ENCODE peak calls at places on chromosome 4, in eight cellular contexts. One of them, this sample, is unnamed. For H3K79me2, the result is how much of the 10 kb centered on the place peaks cover.

GRCh38 chr4:168832746-168833575 is 177.1 kb downstream of the CBR4 start:
- DNase-seq in neural progenitor cell: peak
- DNase-seq in hepatocyte: peak
- DNase-seq in HCT116: no peak
- DNase-seq in H9: peak
- DNase-seq in OCI-LY7: no peak
- DNase-seq in fibroblast of lung: peak
- DNase-seq in MM.1S: no peak
- DNase-seq in this sample: peak

GRCh38 chr4:74123065-74123728 is 24.2 kb upstream of the CXCL2 start:
- DNase-seq in hepatocyte: peak
- DNase-seq in H9: no peak
- DNase-seq in fibroblast of lung: no peak
- DNase-seq in HCT116: no peak
- DNase-seq in OCI-LY7: no peak
- DNase-seq in MM.1S: no peak
- DNase-seq in neural progenitor cell: no peak
- DNase-seq in this sample: no peak

GRCh38 chr4:134001057-134001456 is 200.5 kb downstream of the PABPC4L start:
- DNase-seq in MM.1S: no peak
- DNase-seq in hepatocyte: no peak
- DNase-seq in HCT116: no peak
- DNase-seq in neural progenitor cell: no peak
- DNase-seq in fibroblast of lung: no peak
- DNase-seq in OCI-LY7: no peak
- DNase-seq in H9: no peak
- DNase-seq in this sample: no peak

GRCh38 chr4:288891-289290 is 16.4 kb downstream of the ZNF732 start:
- DNase-seq in H9: no peak
- DNase-seq in HCT116: no peak
- DNase-seq in fibroblast of lung: peak
- DNase-seq in MM.1S: no peak
- DNase-seq in hepatocyte: no peak
- DNase-seq in neural progenitor cell: no peak
- DNase-seq in OCI-LY7: no peak
- DNase-seq in this sample: no peak

GRCh38 chr4:149790172-149790907 is 25.3 kb downstream of the IQCM start:
- DNase-seq in fibroblast of lung: peak
- DNase-seq in OCI-LY7: no peak
- DNase-seq in HCT116: no peak
- DNase-seq in H9: no peak
- DNase-seq in neural progenitor cell: no peak
- DNase-seq in MM.1S: no peak
- DNase-seq in hepatocyte: no peak
- DNase-seq in this sample: no peak

GRCh38 chr4:24209891-24210290 is 320.0 kb upstream of the PPARGC1A start:
- DNase-seq in OCI-LY7: no peak
- DNase-seq in MM.1S: no peak
- DNase-seq in neural progenitor cell: no peak
- DNase-seq in H9: no peak
- DNase-seq in fibroblast of lung: no peak
- DNase-seq in hepatocyte: no peak
- DNase-seq in HCT116: no peak
- DNase-seq in this sample: no peak

GRCh38 chr4:81836716-81837115 is 365.0 kb upstream of the RASGEF1B start:
- DNase-seq in hepatocyte: no peak
- DNase-seq in MM.1S: no peak
- DNase-seq in fibroblast of lung: no peak
- DNase-seq in OCI-LY7: no peak
- DNase-seq in H9: no peak
- DNase-seq in neural progenitor cell: no peak
- DNase-seq in HCT116: no peak
- DNase-seq in this sample: no peak

GRCh38 chr4:16045687-16046086 is 38.1 kb downstream of the PROM1 start:
- DNase-seq in H9: no peak
- DNase-seq in hepatocyte: no peak
- DNase-seq in neural progenitor cell: no peak
- DNase-seq in OCI-LY7: no peak
- DNase-seq in MM.1S: no peak
- DNase-seq in HCT116: no peak
- DNase-seq in fibroblast of lung: no peak
- DNase-seq in this sample: no peak

GRCh38 chr4:3346146-3346545 is 53.3 kb downstream of the RGS12 start:
- DNase-seq in hepatocyte: peak
- DNase-seq in neural progenitor cell: peak
- DNase-seq in H9: no peak
- DNase-seq in OCI-LY7: peak
- DNase-seq in MM.1S: peak
- DNase-seq in fibroblast of lung: peak
- DNase-seq in HCT116: peak
- DNase-seq in this sample: peak

GRCh38 chr4:118326585-118326984 is 26.2 kb downstream of the PRSS12 start:
- DNase-seq in MM.1S: no peak
- DNase-seq in H9: no peak
- DNase-seq in fibroblast of lung: no peak
- DNase-seq in OCI-LY7: no peak
- DNase-seq in neural progenitor cell: no peak
- DNase-seq in HCT116: no peak
- DNase-seq in hepatocyte: no peak
- DNase-seq in this sample: no peak

GRCh38 chr4:88008133-88008621 is 742 bp downstream of the PKD2 start:
- DNase-seq in OCI-LY7: peak
- DNase-seq in neural progenitor cell: peak
- DNase-seq in fibroblast of lung: peak
- DNase-seq in MM.1S: peak
- DNase-seq in HCT116: no peak
- DNase-seq in H9: peak
- DNase-seq in hepatocyte: peak
- DNase-seq in this sample: peak

GRCh38 chr4:1488831-1489638 is 82.8 kb upstream of the NKX1-1 start:
- DNase-seq in HCT116: no peak
- DNase-seq in OCI-LY7: no peak
- DNase-seq in H9: no peak
- DNase-seq in hepatocyte: no peak
- DNase-seq in MM.1S: no peak
- DNase-seq in neural progenitor cell: no peak
- DNase-seq in fibroblast of lung: no peak
- DNase-seq in this sample: no peak

DNA sequence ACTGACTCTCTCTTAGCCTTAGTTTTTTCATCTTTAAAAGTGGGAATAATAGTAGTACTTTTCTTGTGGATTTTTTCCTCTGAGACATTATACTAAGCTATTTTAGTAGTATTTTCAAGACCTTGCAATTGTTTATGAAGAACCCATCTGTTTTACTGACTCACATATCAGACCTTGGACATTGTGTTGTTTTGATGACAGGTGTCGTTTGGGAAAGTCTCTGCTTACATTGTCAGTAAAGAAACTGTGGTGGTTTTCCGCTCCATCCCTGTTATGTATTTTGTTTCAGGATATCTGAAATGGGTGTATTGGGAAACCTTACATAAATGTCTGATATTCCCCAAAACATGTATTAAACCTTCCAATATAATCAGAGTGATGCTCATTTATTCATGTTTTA is 92.2 kb downstream of the STIM2 start:
- DNase-seq in HCT116: no peak
- DNase-seq in OCI-LY7: no peak
- DNase-seq in neural progenitor cell: no peak
- DNase-seq in MM.1S: no peak
- DNase-seq in H9: no peak
- DNase-seq in hepatocyte: no peak
- DNase-seq in fibroblast of lung: no peak
- DNase-seq in this sample: no peak
- H3K79me2 ChIP-seq in HCT116: under half
- H3K79me2 ChIP-seq in OCI-LY7: half or more
- H3K79me2 ChIP-seq in neural progenitor cell: under half
- H3K79me2 ChIP-seq in MM.1S: under half
- H3K79me2 ChIP-seq in H9: under half
- H3K79me2 ChIP-seq in hepatocyte: under half
- H3K79me2 ChIP-seq in fibroblast of lung: under half
- H3K79me2 ChIP-seq in this sample: under half

DNA sequence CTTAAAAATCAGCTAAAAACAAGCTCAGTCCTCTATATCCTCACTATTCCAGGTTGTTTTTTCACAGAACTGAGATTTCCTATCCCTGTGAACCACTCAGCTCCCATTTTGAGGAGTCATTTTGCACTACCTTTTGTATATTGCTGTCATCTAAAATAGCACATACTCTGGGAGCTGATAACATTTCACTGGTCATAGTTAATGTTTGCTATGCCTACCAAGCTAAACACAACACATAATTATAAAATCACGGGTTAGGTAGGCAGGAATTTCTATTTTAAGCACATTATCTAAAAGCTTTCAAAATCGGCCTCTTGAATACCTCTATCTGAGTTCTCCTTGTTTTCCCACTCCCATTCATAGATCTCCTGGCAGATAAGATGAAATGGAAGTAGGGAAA is 882.0 kb upstream of the INTU start:
- DNase-seq in fibroblast of lung: no peak
- DNase-seq in hepatocyte: no peak
- DNase-seq in H9: no peak
- DNase-seq in OCI-LY7: no peak
- DNase-seq in HCT116: no peak
- DNase-seq in MM.1S: no peak
- DNase-seq in neural progenitor cell: no peak
- DNase-seq in this sample: no peak
- H3K79me2 ChIP-seq in fibroblast of lung: under half
- H3K79me2 ChIP-seq in hepatocyte: under half
- H3K79me2 ChIP-seq in H9: under half
- H3K79me2 ChIP-seq in OCI-LY7: under half
- H3K79me2 ChIP-seq in HCT116: under half
- H3K79me2 ChIP-seq in MM.1S: under half
- H3K79me2 ChIP-seq in neural progenitor cell: under half
- H3K79me2 ChIP-seq in this sample: under half

DNA sequence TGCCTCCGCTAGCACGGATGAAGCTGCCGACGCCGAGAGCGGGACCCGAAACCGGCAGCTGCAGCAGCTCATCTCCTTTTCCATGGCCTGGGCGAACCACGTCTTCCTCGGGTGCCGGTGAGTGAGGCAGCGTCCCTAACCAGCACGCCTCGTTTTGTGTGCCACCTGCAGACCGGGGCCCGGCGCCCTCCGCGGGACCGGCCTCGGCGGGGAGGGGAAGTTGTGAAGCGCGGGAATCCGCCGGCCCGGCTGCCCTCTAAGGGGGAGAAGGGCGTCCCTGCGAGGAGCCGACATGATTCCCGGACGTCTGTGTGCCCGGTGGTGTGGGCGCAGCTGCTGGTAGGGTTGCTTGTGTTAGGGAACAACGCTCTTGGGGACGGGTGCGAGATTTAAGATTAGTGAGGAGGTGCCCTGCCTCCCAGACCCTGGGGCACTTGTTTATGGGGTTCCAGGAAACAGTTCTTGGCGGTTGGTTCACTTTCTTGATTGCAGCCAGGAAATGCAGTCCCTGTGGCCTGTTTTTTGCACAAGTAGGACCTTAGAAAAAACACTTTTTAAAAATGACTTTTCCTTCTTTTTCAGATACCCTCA is 612 bp downstream of the CDKN2AIP start:
- DNase-seq in fibroblast of lung: peak
- DNase-seq in HCT116: no peak
- DNase-seq in OCI-LY7: peak
- DNase-seq in neural progenitor cell: no peak
- DNase-seq in hepatocyte: no peak
- DNase-seq in H9: no peak
- DNase-seq in MM.1S: peak
- DNase-seq in this sample: peak
- H3K79me2 ChIP-seq in fibroblast of lung: under half
- H3K79me2 ChIP-seq in HCT116: under half
- H3K79me2 ChIP-seq in OCI-LY7: half or more
- H3K79me2 ChIP-seq in neural progenitor cell: half or more
- H3K79me2 ChIP-seq in hepatocyte: half or more
- H3K79me2 ChIP-seq in H9: under half
- H3K79me2 ChIP-seq in MM.1S: under half
- H3K79me2 ChIP-seq in this sample: under half

GRCh38 chr4:107834241-107834856 is 9.6 kb downstream of the SGMS2 start:
- DNase-seq in hepatocyte: no peak
- DNase-seq in MM.1S: no peak
- DNase-seq in H9: no peak
- DNase-seq in OCI-LY7: no peak
- DNase-seq in neural progenitor cell: no peak
- DNase-seq in fibroblast of lung: no peak
- DNase-seq in HCT116: no peak
- DNase-seq in this sample: no peak
- H3K79me2 ChIP-seq in hepatocyte: half or more
- H3K79me2 ChIP-seq in MM.1S: under half
- H3K79me2 ChIP-seq in H9: under half
- H3K79me2 ChIP-seq in OCI-LY7: under half
- H3K79me2 ChIP-seq in neural progenitor cell: under half
- H3K79me2 ChIP-seq in fibroblast of lung: under half
- H3K79me2 ChIP-seq in HCT116: half or more
- H3K79me2 ChIP-seq in this sample: under half

GRCh38 chr4:84583871-84584373 is 995 bp downstream of the CDS1 start:
- DNase-seq in OCI-LY7: no peak
- DNase-seq in MM.1S: peak
- DNase-seq in fibroblast of lung: no peak
- DNase-seq in neural progenitor cell: no peak
- DNase-seq in hepatocyte: no peak
- DNase-seq in H9: no peak
- DNase-seq in HCT116: no peak
- DNase-seq in this sample: no peak
- H3K79me2 ChIP-seq in OCI-LY7: under half
- H3K79me2 ChIP-seq in MM.1S: under half
- H3K79me2 ChIP-seq in fibroblast of lung: under half
- H3K79me2 ChIP-seq in neural progenitor cell: under half
- H3K79me2 ChIP-seq in hepatocyte: under half
- H3K79me2 ChIP-seq in H9: under half
- H3K79me2 ChIP-seq in HCT116: under half
- H3K79me2 ChIP-seq in this sample: half or more